ENCODE peak calls at places on chromosome 10, in seven cellular contexts. O is H9, V is H1, F is neuronal stem cell, J is mesendoderm, X is mesenchymal stem cell, Q is trophoblast cell. N is an unnamed sample.

GRCh38 chr10:132571565-132572544 is 34.3 kb downstream of the INPP5A start:
- DNase-seq in O (peak; percentile 87), V (peak; percentile 57), F (peak; percentile 15), J (peak; percentile 98), X (peak; percentile 87), Q (peak; percentile 90), N (peak; percentile 87)

GRCh38 chr10:101091546-101092290 is 29.9 kb downstream of the KAZALD1 start:
- DNase-seq in O (no peak), V (no peak), F (no peak), J (no peak), X (no peak), Q (no peak), N (no peak)

GRCh38 chr10:6250745-6251144 is 48.0 kb downstream of the PFKFB3 start:
- DNase-seq in O (no peak), V (no peak), F (no peak), J (no peak), X (no peak), Q (no peak), N (no peak)

GRCh38 chr10:48946891-48947500 is 7.4 kb upstream of the LRRC18 start:
- DNase-seq in O (no peak), V (no peak), F (no peak), J (no peak), X (no peak), Q (no peak), N (no peak)

GRCh38 chr10:84826704-84827103 is 498.3 kb downstream of the CCSER2 start:
- DNase-seq in O (no peak), V (no peak), F (no peak), J (peak; percentile 77), X (peak; percentile 14), Q (no peak), N (no peak)

GRCh38 chr10:116861796-116862195 is 12.5 kb downstream of the ENO4 start:
- DNase-seq in O (no peak), V (no peak), F (no peak), J (peak; percentile 90), X (no peak), Q (peak; percentile 59), N (no peak)

GRCh38 chr10:128046934-128047251 is 79.3 kb downstream of the MKI67 start:
- DNase-seq in O (no peak), V (no peak), F (no peak), J (no peak), X (no peak), Q (no peak), N (no peak)

GRCh38 chr10:6493521-6494451 is 86.3 kb downstream of the PRKCQ start:
- DNase-seq in O (no peak), V (no peak), F (no peak), J (peak; percentile 14), X (no peak), Q (no peak), N (peak; percentile 11)

GRCh38 chr10:132533571-132534260 is 3.9 kb upstream of the INPP5A start:
- DNase-seq in O (no peak), V (no peak), F (no peak), J (no peak), X (no peak), Q (no peak), N (no peak)

GRCh38 chr10:113071446-113071845 is 121.4 kb downstream of the TCF7L2 start:
- DNase-seq in O (no peak), V (no peak), F (no peak), J (peak; percentile 87), X (no peak), Q (no peak), N (peak; percentile 55)

GRCh38 chr10:52644678-52645434 is 127.7 kb downstream of the MBL2 start:
- DNase-seq in O (no peak), V (no peak), F (peak; percentile 23), J (peak; percentile 54), X (peak; percentile 47), Q (peak; percentile 76), N (peak; percentile 32)

GRCh38 chr10:22436893-22437619 is 91.8 kb downstream of the SPAG6 start:
- DNase-seq in O (peak; percentile 89), V (peak; percentile 79), F (peak; percentile 91), J (peak; percentile 96), X (peak; percentile 91), Q (peak; percentile 86), N (peak; percentile 89)

GRCh38 chr10:23362879-23363787 is 18.5 kb upstream of the C10orf67 start:
- DNase-seq in O (no peak), V (no peak), F (no peak), J (no peak), X (no peak), Q (no peak), N (no peak)

GRCh38 chr10:31876616-31877352 is 51.8 kb downstream of the ARHGAP12 start:
- DNase-seq in O (no peak), V (no peak), F (no peak), J (no peak), X (no peak), Q (no peak), N (no peak)

GRCh38 chr10:60998932-60999331 is 54.9 kb upstream of the RHOBTB1 start:
- DNase-seq in O (no peak), V (no peak), F (no peak), J (no peak), X (no peak), Q (no peak), N (no peak)

GRCh38 chr10:58662314-58662713 is 149.6 kb downstream of the BICC1 start:
- DNase-seq in O (no peak), V (no peak), F (no peak), J (no peak), X (peak; percentile 77), Q (peak; percentile 85), N (peak; percentile 94)
- H2BK5ac ChIP-seq in O (no peak overlapping the region), V (no peak overlapping the region), F (no peak overlapping the region), J (no peak overlapping the region), X (no peak overlapping the region), Q (no peak overlapping the region), N (peak overlapping the region; percentile 85)

GRCh38 chr10:17544465-17544864 is 72.7 kb downstream of the HACD1 start:
- DNase-seq in O (no peak), V (no peak), F (no peak), J (no peak), X (no peak), Q (no peak), N (peak; percentile 32)
- H2BK5ac ChIP-seq in O (no peak overlapping the region), V (no peak overlapping the region), F (no peak overlapping the region), J (no peak overlapping the region), X (no peak overlapping the region), Q (no peak overlapping the region), N (no peak overlapping the region)

GRCh38 chr10:11895598-11895997 is 72.4 kb downstream of the PROSER2 start:
- DNase-seq in O (no peak), V (no peak), F (no peak), J (no peak), X (no peak), Q (no peak), N (no peak)
- H2BK5ac ChIP-seq in O (no peak overlapping the region), V (no peak overlapping the region), F (no peak overlapping the region), J (no peak overlapping the region), X (no peak overlapping the region), Q (no peak overlapping the region), N (no peak overlapping the region)

GRCh38 chr10:95562326-95562725 is 1.2 kb upstream of the SORBS1 start:
- DNase-seq in O (no peak), V (no peak), F (no peak), J (no peak), X (no peak), Q (no peak), N (no peak)

GRCh38 chr10:95561200-95562177 is at the start of gene SORBS1:
- DNase-seq in O (peak; percentile 96), V (peak; percentile 80), F (peak; percentile 95), J (peak; percentile 99), X (peak; percentile 96), Q (peak; percentile 98), N (peak; percentile 91)

GRCh38 chr10:95560288-95561199 is 627 bp downstream of the SORBS1 start:
- DNase-seq in O (peak; percentile 73), V (no peak), F (no peak), J (peak; percentile 68), X (peak; percentile 50), Q (peak; percentile 63), N (peak; percentile 22)

GRCh38 chr10:95566121-95566520 is 5.0 kb upstream of the SORBS1 start:
- DNase-seq in O (no peak), V (no peak), F (no peak), J (no peak), X (no peak), Q (peak; percentile 91), N (no peak)

DNA sequence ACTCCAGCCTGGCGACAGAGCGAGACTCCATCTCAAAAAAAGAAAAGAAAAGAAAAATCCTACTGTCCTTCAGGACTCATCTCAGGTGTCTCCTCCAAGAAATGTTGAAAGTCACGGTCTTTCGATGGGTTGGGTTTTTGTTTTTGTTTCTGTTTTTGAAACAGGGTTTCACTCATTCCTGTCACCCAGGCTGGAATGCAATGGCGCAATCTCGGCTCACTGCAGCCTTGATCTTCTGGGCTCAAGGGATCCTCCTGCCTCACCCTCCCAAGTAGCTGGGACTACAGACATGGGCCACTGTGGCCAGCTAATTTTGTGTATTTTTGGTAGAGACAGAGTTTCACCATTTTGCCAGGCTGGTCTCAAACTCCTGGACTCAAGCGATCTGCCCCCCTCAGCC is 3.1 kb upstream of the SORBS1 start:
- DNase-seq in O (no peak), V (no peak), F (no peak), J (no peak), X (no peak), Q (peak; percentile 92), N (no peak)
- H2BK5ac ChIP-seq in O (no peak overlapping the region), V (no peak overlapping the region), F (no peak overlapping the region), J (no peak overlapping the region), X (no peak overlapping the region), Q (peak overlapping the region; percentile 11), N (no peak overlapping the region)

GRCh38 chr10:125626671-125627070 is 56.3 kb downstream of the TEX36 start:
- DNase-seq in O (no peak), V (no peak), F (no peak), J (peak; percentile 36), X (no peak), Q (no peak), N (no peak)
- H2BK5ac ChIP-seq in O (no peak overlapping the region), V (no peak overlapping the region), F (no peak overlapping the region), J (no peak overlapping the region), X (no peak overlapping the region), Q (no peak overlapping the region), N (no peak overlapping the region)

N was measured in IMR-90.